ENCODE peak calls at places on chromosomes 7 and 10, in five cellular contexts. B, R, I, J and H are unnamed samples.

GRCh38 chr10:72340510-72340895 is 14.2 kb downstream of the DNAJB12 start:
- DNase-seq in B (peak; percentile 55), R (peak; percentile 86), I (peak; percentile 78), J (no peak), H (peak; percentile 77)

GRCh38 chr10:88971668-88972067 is 18.9 kb upstream of the FAS start:
- DNase-seq in B (no peak), R (no peak), I (no peak), J (no peak), H (no peak)

GRCh38 chr10:52939894-52940293 is 167.3 kb upstream of the MBL2 start:
- DNase-seq in B (no peak), R (no peak), I (no peak), J (no peak), H (no peak)

GRCh38 chr7:127588019-127588696 is at the start of gene ARF5:
- DNase-seq in B (peak; percentile 90), R (peak; percentile 92), I (peak; percentile 86), J (peak; percentile 41), H (peak; percentile 98)

GRCh38 chr7:106614751-106615150 is 46.2 kb downstream of the CCDC71L start:
- DNase-seq in B (no peak), R (no peak), I (no peak), J (no peak), H (no peak)

GRCh38 chr10:109937460-109937859 is 14.1 kb upstream of the XPNPEP1 start:
- DNase-seq in B (no peak), R (no peak), I (no peak), J (no peak), H (no peak)

GRCh38 chr10:101050206-101051069 is 11.4 kb upstream of the KAZALD1 start:
- DNase-seq in B (peak; percentile 77), R (peak; percentile 88), I (peak; percentile 66), J (no peak), H (peak; percentile 86)

GRCh38 chr7:44286182-44286617 is 39.2 kb downstream of the CAMK2B start:
- DNase-seq in B (peak; percentile 6), R (no peak), I (no peak), J (no peak), H (no peak)

GRCh38 chr10:73439055-73439454 is 5.7 kb upstream of the MSS51 start:
- DNase-seq in B (no peak), R (no peak), I (no peak), J (no peak), H (no peak)

GRCh38 chr10:116588995-116589394 is 1.8 kb upstream of the PNLIPRP1 start:
- DNase-seq in B (no peak), R (no peak), I (no peak), J (no peak), H (no peak)

GRCh38 chr10:116948530-116948870 is 56.5 kb downstream of the SHTN1 start:
- DNase-seq in B (no peak), R (no peak), I (peak; percentile 8), J (no peak), H (no peak)

GRCh38 chr7:141409911-141410329 is 141.3 kb upstream of the AGK start:
- DNase-seq in B (no peak), R (no peak), I (no peak), J (no peak), H (no peak)

GRCh38 chr10:7608001-7608400 is 58.8 kb downstream of the ITIH5 start:
- DNase-seq in B (no peak), R (no peak), I (no peak), J (no peak), H (no peak)

GRCh38 chr10:7610017-7610416 is 56.7 kb downstream of the ITIH5 start:
- DNase-seq in B (no peak), R (no peak), I (no peak), J (no peak), H (no peak)

GRCh38 chr10:7601023-7601656 is 65.6 kb downstream of the ITIH5 start:
- DNase-seq in B (no peak), R (no peak), I (no peak), J (no peak), H (no peak)

GRCh38 chr10:7606977-7607404 is 59.8 kb downstream of the ITIH5 start:
- DNase-seq in B (no peak), R (no peak), I (peak; percentile 6), J (no peak), H (no peak)

GRCh38 chr10:7605565-7606295 is 61.0 kb downstream of the ITIH5 start:
- DNase-seq in B (no peak), R (no peak), I (no peak), J (no peak), H (no peak)
- TF ChIP-seq CTCF in B (no peak), R (no peak), I (no peak), J (no peak), H (no peak)

GRCh38 chr10:13613519-13613918 is 26.8 kb downstream of the PRPF18 start:
- DNase-seq in B (no peak), R (no peak), I (peak; percentile 44), J (no peak), H (no peak)
- TF ChIP-seq CTCF in B (peak; percentile 62), R (no peak), I (peak; percentile 26), J (no peak), H (peak; percentile 30)

GRCh38 chr10:121593267-121593666 is 5.0 kb downstream of the FGFR2 start:
- DNase-seq in B (no peak), R (no peak), I (no peak), J (no peak), H (no peak)

GRCh38 chr10:121591186-121591585 is 7.1 kb downstream of the FGFR2 start:
- DNase-seq in B (no peak), R (no peak), I (no peak), J (no peak), H (no peak)

GRCh38 chr10:121593676-121594075 is 4.6 kb downstream of the FGFR2 start:
- DNase-seq in B (no peak), R (no peak), I (no peak), J (no peak), H (no peak)

GRCh38 chr10:121590772-121591171 is 7.5 kb downstream of the FGFR2 start:
- DNase-seq in B (no peak), R (no peak), I (no peak), J (no peak), H (no peak)

GRCh38 chr10:121592155-121592890 is 5.9 kb downstream of the FGFR2 start:
- DNase-seq in B (no peak), R (no peak), I (no peak), J (no peak), H (no peak)
- TF ChIP-seq CTCF in B (peak; percentile 41), R (no peak), I (no peak), J (no peak), H (no peak)

DNA sequence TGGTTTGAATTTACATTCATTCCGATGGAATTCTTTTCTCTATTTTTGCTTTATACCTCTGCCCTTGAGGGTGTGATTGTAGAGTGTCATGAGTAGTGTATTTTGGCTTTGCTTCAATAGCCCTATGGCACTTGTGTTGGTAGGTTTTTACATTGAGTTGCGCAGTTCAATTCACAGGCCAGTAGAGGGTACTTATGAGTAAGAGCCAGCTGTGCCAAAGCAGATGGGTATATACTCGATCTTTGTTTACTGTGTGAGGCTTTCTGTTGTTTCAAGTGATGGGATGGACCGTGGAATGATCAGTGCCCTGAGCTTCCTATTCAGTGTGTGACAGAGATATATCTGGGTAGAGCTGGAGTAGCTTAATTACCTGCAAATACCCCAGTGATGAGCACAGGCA is 4.3 kb upstream of the AKR1C3 start:
- DNase-seq in B (no peak), R (no peak), I (peak; percentile 38), J (peak; percentile 20), H (no peak)
- TF ChIP-seq CTCF in B (peak; percentile 49), R (no peak), I (peak; percentile 37), J (no peak), H (peak; percentile 31)

DNA sequence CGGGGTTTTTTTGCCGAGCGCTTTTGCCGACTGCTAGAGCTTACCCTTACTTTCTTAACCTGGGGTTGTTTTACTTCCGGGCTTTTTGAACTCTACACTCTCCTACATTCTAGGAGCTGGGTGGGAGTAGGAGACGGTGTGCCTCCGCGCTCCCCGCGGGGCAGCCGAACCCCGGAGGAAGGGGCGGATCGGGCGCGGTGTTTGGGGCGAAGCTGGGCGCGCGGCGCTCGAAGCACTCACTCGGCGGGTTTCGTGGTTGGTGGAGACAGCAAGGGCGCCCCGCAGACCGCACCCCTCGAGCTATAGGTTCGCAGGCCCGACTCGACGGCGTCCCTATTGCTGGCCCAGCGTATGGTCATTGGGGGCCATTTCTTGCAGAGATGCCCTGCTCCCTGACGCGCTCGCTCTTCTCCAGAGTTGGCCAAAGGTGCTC is 245 bp downstream of the ZNF518A start:
- DNase-seq in B (peak; percentile 71), R (peak; percentile 87), I (peak; percentile 94), J (no peak), H (peak; percentile 73)
- TF ChIP-seq CTCF in B (peak; percentile 17), R (no peak), I (no peak), J (no peak), H (no peak)

DNA sequence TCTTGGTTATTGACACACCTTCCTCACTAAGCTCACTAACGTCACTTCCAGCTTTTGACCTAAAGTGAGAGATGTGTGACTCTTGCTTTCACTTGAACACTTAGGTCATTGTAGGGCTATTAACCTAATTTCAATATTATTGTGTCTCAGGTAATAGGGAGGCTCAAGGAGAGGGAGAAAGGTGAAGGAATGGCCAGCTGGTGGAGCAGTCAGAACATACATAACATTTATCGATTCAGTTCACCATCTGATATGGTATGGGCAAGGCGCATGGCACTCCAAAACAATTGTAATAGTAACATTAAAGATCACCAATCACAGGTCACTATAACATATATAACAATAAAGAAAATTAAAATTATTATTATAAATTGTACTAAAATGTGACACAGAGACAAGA is 94.9 kb upstream of the FAM20C start:
- DNase-seq in B (no peak), R (no peak), I (no peak), J (no peak), H (no peak)
- TF ChIP-seq CTCF in B (no peak), R (no peak), I (no peak), J (no peak), H (no peak)

GRCh38 chr7:158443688-158444483 is 143.7 kb downstream of the PTPRN2 start:
- DNase-seq in B (no peak), R (no peak), I (no peak), J (no peak), H (no peak)

GRCh38 chr7:158443014-158443687 is 144.5 kb downstream of the PTPRN2 start:
- DNase-seq in B (no peak), R (no peak), I (no peak), J (no peak), H (no peak)

GRCh38 chr7:158439035-158439434 is 148.6 kb downstream of the PTPRN2 start:
- DNase-seq in B (no peak), R (no peak), I (no peak), J (no peak), H (no peak)

GRCh38 chr7:158444501-158445420 is 142.9 kb downstream of the PTPRN2 start:
- DNase-seq in B (no peak), R (no peak), I (no peak), J (no peak), H (no peak)

DNA sequence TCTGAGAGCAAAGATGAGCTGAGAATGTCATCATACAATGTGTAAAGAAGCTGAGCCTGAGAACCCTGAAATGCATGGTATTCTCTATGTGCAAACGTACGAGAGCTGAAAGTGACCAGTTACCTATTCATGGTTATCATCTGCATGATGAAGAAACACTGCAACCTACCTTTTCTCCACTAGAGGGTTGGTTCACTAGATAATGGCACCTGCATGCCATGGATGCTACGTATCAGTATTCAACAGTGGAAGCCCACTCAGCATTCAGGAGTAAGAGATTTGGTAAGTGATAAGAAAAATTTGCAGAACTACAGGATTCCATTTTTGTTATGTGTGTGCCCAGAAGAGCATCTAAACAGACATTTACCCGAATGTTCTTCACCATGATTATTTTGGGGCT is 145.4 kb downstream of the PTPRN2 start:
- DNase-seq in B (no peak), R (no peak), I (no peak), J (no peak), H (no peak)
- TF ChIP-seq CTCF in B (peak; percentile 54), R (no peak), I (no peak), J (no peak), H (no peak)